ENCODE peak calls at places on chromosomes 4 and X, in nine cellular contexts. R, T, C, H, A, N, K, B and M are unnamed samples.
A peak's percentile ranks its signal among the peaks of the same experiment; 100 is the strongest.

GRCh38 chr4:1048781-1049590 is 37.6 kb downstream of the FGFRL1 start:
- DNase-seq in A (no peak), K (no peak), R (no peak), H (no peak), N (no peak), C (no peak), B (no peak), T (no peak), M (no peak)

GRCh38 chr4:85039526-85039925 is 73.0 kb upstream of the WDFY3 start:
- DNase-seq in A (no peak), N (peak; percentile 47), H (no peak), T (peak; percentile 22), K (no peak), C (no peak), R (no peak), B (no peak), M (no peak)

GRCh38 chr4:2962099-2962455 is 1.1 kb downstream of the NOP14 start:
- DNase-seq in C (no peak), K (no peak), A (no peak), R (no peak), H (no peak), T (no peak), N (no peak), B (no peak), M (no peak)

GRCh38 chrX:68826113-68826980 is 2.5 kb upstream of the EFNB1 start:
- DNase-seq in H (no peak), N (no peak), T (no peak), K (no peak), A (no peak), B (no peak), C (no peak), R (no peak), M (no peak)

GRCh38 chr4:94032754-94033153 is 174.9 kb upstream of the SMARCAD1 start:
- DNase-seq in H (no peak), N (no peak), C (peak; percentile 79), R (no peak), K (no peak), T (no peak), B (no peak), A (peak; percentile 22), M (no peak)

GRCh38 chr4:159010563-159011260 is 92.2 kb upstream of the RAPGEF2 start:
- DNase-seq in T (no peak), C (no peak), N (peak; percentile 67), K (peak; percentile 81), B (peak; percentile 75), H (peak; percentile 85), R (peak; percentile 80), A (no peak), M (peak; percentile 85)

GRCh38 chrX:69298466-69299140 is 133.3 kb upstream of the PJA1 start:
- DNase-seq in K (no peak), B (no peak), A (no peak), N (peak; percentile 4), H (no peak), T (no peak), C (no peak), R (no peak), M (peak; percentile 76)

GRCh38 chr4:88690355-88690754 is 7.3 kb downstream of the NAP1L5 start:
- DNase-seq in B (no peak), C (no peak), T (no peak), N (peak; percentile 64), R (no peak), H (no peak), K (no peak), A (no peak), M (no peak)

GRCh38 chr4:167867191-167867590 is 225.1 kb upstream of the ANXA10 start:
- DNase-seq in T (no peak), K (no peak), B (no peak), A (no peak), H (no peak), N (no peak), R (no peak), C (no peak), M (no peak)

GRCh38 chr4:140238353-140239041 is 84.5 kb upstream of the MAML3 start:
- DNase-seq in R (peak; percentile 96), C (peak; percentile 95), K (peak; percentile 86), N (peak; percentile 77), A (peak; percentile 84), H (peak; percentile 81), T (no peak), B (peak; percentile 94), M (peak; percentile 80)
- H3K4me3 ChIP-seq in R (peak overlapping the region; percentile 4), C (peak overlapping the region; percentile 38), K (peak overlapping the region; percentile 53), N (no peak overlapping the region), A (no peak overlapping the region), H (no peak overlapping the region), T (no peak overlapping the region), B (no peak overlapping the region), M (no peak overlapping the region)

GRCh38 chrX:73851014-73852009 is 288.3 kb downstream of the CHIC1 start:
- DNase-seq in B (peak; percentile 91), N (peak; percentile 96), T (no peak), H (peak; percentile 90), A (no peak), K (peak; percentile 96), C (no peak), R (no peak), M (no peak)

GRCh38 chrX:73849054-73849453 is 286.1 kb downstream of the CHIC1 start:
- DNase-seq in T (no peak), C (no peak), K (no peak), B (no peak), A (no peak), R (no peak), N (no peak), H (no peak), M (no peak)

GRCh38 chrX:73852022-73852421 is 289.0 kb downstream of the CHIC1 start:
- DNase-seq in N (no peak), A (no peak), B (no peak), C (no peak), R (no peak), T (no peak), K (no peak), H (no peak), M (no peak)

GRCh38 chrX:73847991-73848390 is 285.0 kb downstream of the CHIC1 start:
- DNase-seq in B (no peak), C (no peak), T (no peak), A (no peak), H (no peak), K (no peak), R (no peak), N (no peak), M (no peak)

GRCh38 chrX:73850124-73851013 is 287.4 kb downstream of the CHIC1 start:
- DNase-seq in T (peak; percentile 7), H (peak; percentile 62), C (peak; percentile 9), R (no peak), B (no peak), K (peak; percentile 33), A (peak; percentile 13), N (peak; percentile 38), M (peak; percentile 7)
- H3K9me3 ChIP-seq in T (no peaks in the 10 kb centered on the region), H (no peaks in the 10 kb centered on the region), C (no peaks in the 10 kb centered on the region), R (no peaks in the 10 kb centered on the region), B (no peaks in the 10 kb centered on the region), K (no peaks in the 10 kb centered on the region), A (no peaks in the 10 kb centered on the region), N (no peaks in the 10 kb centered on the region), M (no peaks in the 10 kb centered on the region)

GRCh38 chrX:51852621-51853020 is 40.8 kb upstream of the MAGED1 start:
- DNase-seq in T (no peak), C (no peak), A (no peak), R (no peak), B (no peak), K (no peak), N (no peak), H (no peak), M (no peak)
- H3K27me3 ChIP-seq in T (no peaks in the 10 kb centered on the region), C (no peaks in the 10 kb centered on the region), A (no peaks in the 10 kb centered on the region), R (no peaks in the 10 kb centered on the region), B (no peaks in the 10 kb centered on the region), K (peaks cover 31% of the 10 kb centered on the region), N (no peaks in the 10 kb centered on the region), H (no peaks in the 10 kb centered on the region), M (no peaks in the 10 kb centered on the region)

GRCh38 chr4:80266902-80267380 is 477 bp downstream of the FGF5 start:
- DNase-seq in R (no peak), T (no peak), C (no peak), B (no peak), H (no peak), K (no peak), A (peak; percentile 21), N (peak; percentile 59), M (no peak)

GRCh38 chr4:80268081-80268823 is 1.8 kb downstream of the FGF5 start:
- DNase-seq in C (no peak), A (peak; percentile 2), H (no peak), N (peak; percentile 53), T (no peak), K (no peak), R (no peak), B (no peak), M (peak; percentile 57)

GRCh38 chr4:80270321-80270720 is 3.9 kb downstream of the FGF5 start:
- DNase-seq in C (no peak), N (no peak), T (no peak), A (no peak), K (no peak), B (no peak), H (no peak), R (no peak), M (no peak)

GRCh38 chr4:80268936-80269335 is 2.5 kb downstream of the FGF5 start:
- DNase-seq in C (no peak), T (no peak), A (no peak), N (no peak), B (no peak), R (no peak), H (no peak), K (no peak), M (no peak)

DNA sequence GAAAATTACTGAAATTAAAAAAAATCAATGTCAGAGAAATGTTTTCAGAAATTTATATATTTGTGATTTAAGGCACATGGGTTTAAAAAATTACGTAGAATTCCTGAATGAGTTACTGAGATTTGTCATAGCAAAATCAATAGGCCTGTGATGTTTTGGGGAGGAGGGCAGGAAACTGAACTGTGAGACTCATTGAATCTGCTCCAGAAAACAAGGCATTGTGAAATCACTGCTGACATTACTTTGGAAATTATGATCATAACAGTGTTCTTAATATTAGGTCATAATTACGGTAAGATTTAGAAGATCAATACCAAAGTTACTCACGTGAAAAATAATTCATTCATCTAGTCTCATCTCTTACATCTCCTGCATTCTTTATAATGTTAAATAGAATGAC is 5.3 kb downstream of the FGF5 start:
- DNase-seq in H (no peak), R (no peak), C (no peak), A (no peak), N (no peak), B (no peak), K (no peak), T (no peak), M (no peak)
- H3K4me3 ChIP-seq in H (no peak overlapping the region), R (no peak overlapping the region), C (no peak overlapping the region), A (no peak overlapping the region), N (peak overlapping the region; percentile 6), B (no peak overlapping the region), K (no peak overlapping the region), T (no peak overlapping the region), M (peak overlapping the region; percentile 87)

DNA sequence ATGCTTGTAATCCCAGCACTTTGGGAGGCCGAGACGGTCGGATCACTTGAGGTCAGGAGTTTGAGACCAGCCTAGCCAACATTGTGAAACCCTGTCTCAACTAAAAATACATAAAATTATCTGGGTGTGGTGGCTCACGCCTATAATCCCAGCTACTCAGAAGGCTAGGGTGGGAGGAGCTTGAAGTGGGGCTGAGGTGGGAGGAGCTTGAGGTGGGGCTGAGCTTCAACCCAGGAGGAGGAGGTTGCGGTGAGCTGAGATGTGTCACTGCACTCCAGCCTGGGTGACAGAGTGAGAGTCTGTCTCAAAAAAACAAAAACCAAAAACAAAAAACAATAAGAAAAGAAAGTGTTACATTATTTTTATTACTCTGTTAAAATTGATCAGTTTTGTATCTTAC is 1164.4 kb upstream of the IGFBP7 start:
- DNase-seq in N (no peak), H (no peak), C (no peak), K (no peak), T (no peak), B (no peak), A (no peak), R (no peak), M (no peak)
- H3K9me3 ChIP-seq in N (peaks cover 2% of the 10 kb centered on the region), H (no peaks in the 10 kb centered on the region), C (no peaks in the 10 kb centered on the region), K (peaks cover 4% of the 10 kb centered on the region), T (peaks cover 3% of the 10 kb centered on the region), B (no peaks in the 10 kb centered on the region), A (no peaks in the 10 kb centered on the region), R (no peaks in the 10 kb centered on the region), M (no peaks in the 10 kb centered on the region)